ENCODE peak calls at places on chromosomes 11 and 22, in ten cellular contexts. Z, V, Y, P, U, F, S, H, J and M are unnamed samples.

GRCh38 chr11:133500936-133501335 is 31.4 kb downstream of the OPCML start:
- DNase-seq in Z (no peak), V (no peak), Y (no peak), P (no peak), U (no peak), F (no peak), S (no peak), H (no peak), J (no peak), M (no peak)

GRCh38 chr11:98059488-98059887 is 961.3 kb upstream of the CNTN5 start:
- DNase-seq in Z (no peak), V (no peak), Y (no peak), P (no peak), U (no peak), F (no peak), S (no peak), H (no peak), J (no peak), M (no peak)

GRCh38 chr11:19218216-19218615 is 16.4 kb upstream of the CSRP3 start:
- DNase-seq in Z (no peak), V (no peak), Y (no peak), P (no peak), U (no peak), F (no peak), S (no peak), H (no peak), J (no peak), M (no peak)

GRCh38 chr22:35611891-35612576 is 5.1 kb downstream of the MB start:
- DNase-seq in Z (no peak), V (no peak), Y (no peak), P (no peak), U (no peak), F (no peak), S (no peak), H (no peak), J (no peak), M (no peak)

GRCh38 chr11:23680488-23681230 is 816.2 kb upstream of the LUZP2 start:
- DNase-seq in Z (no peak), V (no peak), Y (peak), P (no peak), U (no peak), F (no peak), S (peak), H (no peak), J (no peak), M (no peak)

GRCh38 chr11:128790200-128790599 is 76.9 kb downstream of the KCNJ1 start:
- DNase-seq in Z (no peak), V (no peak), Y (no peak), P (no peak), U (peak), F (no peak), S (no peak), H (no peak), J (no peak), M (no peak)

GRCh38 chr11:32323814-32324130 is 111.6 kb downstream of the WT1 start:
- DNase-seq in Z (no peak), V (no peak), Y (no peak), P (no peak), U (no peak), F (no peak), S (no peak), H (no peak), J (no peak), M (no peak)

GRCh38 chr11:16011396-16011795 is 344.9 kb downstream of the SOX6 start:
- DNase-seq in Z (no peak), V (no peak), Y (no peak), P (no peak), U (no peak), F (no peak), S (no peak), H (no peak), J (no peak), M (no peak)

GRCh38 chr11:124172599-124172998 is 10.5 kb upstream of the OR10D3 start:
- DNase-seq in Z (no peak), V (no peak), Y (no peak), P (no peak), U (no peak), F (no peak), S (no peak), H (no peak), J (no peak), M (no peak)

GRCh38 chr11:65871811-65872548 is 620 bp downstream of the EFEMP2 start:
- DNase-seq in Z (no peak), V (no peak), Y (peak), P (no peak), U (no peak), F (no peak), S (no peak), H (peak), J (no peak), M (no peak)